ENCODE peak calls at places on chromosome 1, in nine cellular contexts. B is tibial nerve, G is PC-9, C is HAP-1, Y is left lung, Z is fibroblast of lung, I is A549, D is neuronal stem cell, S is tibial artery. V is an unnamed sample. For H3K9me3, the result is how much of the 10 kb centered on the place peaks cover.

GRCh38 chr1:20093940-20094391 is 24.0 kb downstream of the PLA2G5 start:
- DNase-seq in G (no peak), Y (no peak), Z (peak), S (peak), D (no peak), B (peak), C (no peak), I (no peak), V (no peak)

GRCh38 chr1:42117214-42117613 is 36.0 kb upstream of the GUCA2B start:
- DNase-seq in S (no peak), I (no peak), G (no peak), Z (no peak), B (no peak), C (no peak), Y (no peak), D (no peak), V (no peak)

GRCh38 chr1:218351617-218352438 is 6.7 kb downstream of the TGFB2 start:
- DNase-seq in I (peak), Y (no peak), D (no peak), Z (peak), C (no peak), S (peak), G (no peak), B (no peak), V (peak)

GRCh38 chr1:32273389-32274208 is 18.3 kb upstream of the HDAC1 start:
- DNase-seq in C (no peak), S (no peak), Y (no peak), I (no peak), G (peak), B (no peak), D (no peak), Z (no peak), V (peak)

GRCh38 chr1:66251521-66251920 is 282.4 kb upstream of the SGIP1 start:
- DNase-seq in C (no peak), Y (no peak), D (no peak), B (no peak), Z (no peak), G (no peak), S (no peak), I (no peak), V (no peak)

GRCh38 chr1:113931456-113931855 is 2.3 kb downstream of the HIPK1 start:
- DNase-seq in S (no peak), I (no peak), D (no peak), B (no peak), Y (no peak), C (no peak), G (no peak), Z (peak), V (peak)

GRCh38 chr1:61005572-61006386 is 76.6 kb upstream of the NFIA start:
- DNase-seq in D (peak), I (no peak), S (no peak), C (no peak), B (no peak), G (no peak), Y (no peak), Z (no peak), V (no peak)

GRCh38 chr1:24963099-24963872 is 33.2 kb upstream of the RUNX3 start:
- DNase-seq in C (no peak), D (no peak), Y (no peak), I (no peak), S (no peak), B (no peak), Z (no peak), G (no peak), V (peak)

GRCh38 chr1:101247404-101248287 is 10.8 kb downstream of the S1PR1 start:
- DNase-seq in S (no peak), I (no peak), B (no peak), C (no peak), D (no peak), G (no peak), Y (no peak), Z (no peak), V (no peak)

GRCh38 chr1:246482780-246483179 is 24.3 kb downstream of the SMYD3 start:
- DNase-seq in G (no peak), Z (peak), C (no peak), I (no peak), B (no peak), Y (no peak), D (no peak), S (no peak), V (no peak)

GRCh38 chr1:215082532-215083407 is at the start of gene KCNK2:
- DNase-seq in D (peak), S (peak), Y (peak), I (no peak), Z (no peak), G (peak), C (peak), B (peak), V (peak)

GRCh38 chr1:41713557-41714327 is 205.0 kb downstream of the HIVEP3 start:
- DNase-seq in S (no peak), G (peak), C (no peak), I (peak), D (no peak), Y (no peak), Z (peak), B (no peak), V (peak)

GRCh38 chr1:107871259-107871658 is 93.7 kb downstream of the VAV3 start:
- DNase-seq in Z (no peak), B (no peak), I (no peak), D (no peak), S (no peak), G (no peak), Y (no peak), C (no peak), V (no peak)

GRCh38 chr1:234597894-234598293 is 12.1 kb downstream of the IRF2BP2 start:
- DNase-seq in G (no peak), I (peak), B (no peak), Y (no peak), C (peak), D (no peak), S (no peak), Z (peak), V (peak)

GRCh38 chr1:170168263-170168662 is 22.5 kb downstream of the NTMT2 start:
- DNase-seq in D (no peak), G (no peak), B (no peak), I (no peak), C (no peak), S (no peak), Y (no peak), Z (peak), V (no peak)

GRCh38 chr1:4668738-4669700 is 14.6 kb downstream of the AJAP1 start:
- DNase-seq in I (peak), Z (no peak), Y (no peak), S (no peak), D (no peak), B (no peak), C (no peak), G (no peak), V (peak)

GRCh38 chr1:212366901-212367300 is 47.8 kb downstream of the PACC1 start:
- DNase-seq in D (no peak), I (no peak), C (no peak), Z (peak), S (no peak), B (no peak), G (no peak), Y (no peak), V (no peak)

GRCh38 chr1:61307422-61308140 is 225.2 kb downstream of the NFIA start:
- DNase-seq in G (no peak), D (no peak), C (no peak), B (no peak), Z (no peak), I (no peak), S (no peak), Y (no peak), V (no peak)

GRCh38 chr1:6007318-6008083 is 15.3 kb upstream of the NPHP4 start:
- DNase-seq in D (no peak), Y (peak), S (peak), Z (no peak), B (no peak), G (no peak), I (no peak), C (no peak), V (peak)

GRCh38 chr1:8002329-8003320 is 23.5 kb downstream of the ERRFI1 start:
- DNase-seq in S (no peak), C (no peak), Y (no peak), B (no peak), I (no peak), Z (no peak), G (no peak), D (no peak), V (no peak)

GRCh38 chr1:86933562-86934377 is 19.3 kb downstream of the HS2ST1 start:
- DNase-seq in Y (no peak), C (peak), D (no peak), Z (peak), G (no peak), B (no peak), S (no peak), I (no peak), V (no peak)

GRCh38 chr1:31984419-31985347 is 29.0 kb upstream of the KHDRBS1 start:
- DNase-seq in Y (no peak), Z (peak), I (no peak), C (no peak), G (no peak), S (no peak), D (no peak), B (no peak), V (peak)

GRCh38 chr1:239538244-239538988 is 152.0 kb downstream of the CHRM3 start:
- DNase-seq in I (no peak), Y (no peak), S (no peak), B (no peak), D (peak), Z (peak), C (no peak), G (no peak), V (no peak)

GRCh38 chr1:65392497-65392896 is 28.0 kb upstream of the LEPR start:
- DNase-seq in G (no peak), Y (peak), D (no peak), C (no peak), Z (no peak), S (no peak), I (no peak), B (no peak), V (no peak)

GRCh38 chr1:208431721-208432120 is 187.5 kb upstream of the PLXNA2 start:
- DNase-seq in B (no peak), Z (peak), Y (no peak), D (no peak), C (no peak), S (no peak), G (no peak), I (peak), V (peak)

GRCh38 chr1:28887835-28888682 is 26.3 kb upstream of the EPB41 start:
- DNase-seq in S (peak), I (no peak), Y (no peak), Z (peak), B (no peak), D (no peak), G (peak), C (no peak), V (no peak)

GRCh38 chr1:12209495-12209832 is 20.4 kb upstream of the VPS13D start:
- DNase-seq in I (no peak), B (no peak), Z (no peak), G (no peak), C (no peak), D (no peak), Y (no peak), S (no peak), V (no peak)

GRCh38 chr1:228304766-228305395 is 97.0 kb downstream of the OBSCN start:
- DNase-seq in Z (no peak), G (no peak), Y (no peak), C (no peak), I (no peak), D (no peak), S (peak), B (no peak), V (peak)

GRCh38 chr1:7630378-7630777 is 140.7 kb upstream of the VAMP3 start:
- DNase-seq in Z (no peak), B (no peak), S (no peak), D (no peak), C (no peak), G (no peak), Y (peak), I (no peak), V (peak)

GRCh38 chr1:2911391-2912178 is 109.7 kb upstream of the ACTRT2 start:
- DNase-seq in D (no peak), I (no peak), C (no peak), Y (no peak), S (no peak), G (no peak), B (no peak), Z (no peak), V (no peak)
- H3K9me3 ChIP-seq in D (under half), I (under half), C (under half), Y (under half), S (under half), G (under half), B (under half), Z (under half), V (under half)

GRCh38 chr1:17630048-17630830 is 90.7 kb downstream of the ARHGEF10L start:
- DNase-seq in Z (peak), D (no peak), S (peak), G (no peak), I (no peak), Y (no peak), B (peak), C (no peak), V (no peak)
- H3K4me3 ChIP-seq in Z (no peak), D (no peak), S (no peak), G (no peak), I (no peak), Y (no peak), B (no peak), C (no peak), V (peak)

GRCh38 chr1:192171123-192171522 is 12.9 kb downstream of the RGS18 start:
- DNase-seq in Z (no peak), D (no peak), B (no peak), I (no peak), S (no peak), C (no peak), G (no peak), Y (no peak), V (no peak)
- H3K9me3 ChIP-seq in Z (under half), D (under half), B (under half), I (under half), S (under half), C (under half), G (under half), Y (under half), V (under half)

GRCh38 chr1:222928212-222928611 is 113.4 kb downstream of the DISP1 start:
- DNase-seq in G (no peak), Y (no peak), C (no peak), S (no peak), Z (peak), B (peak), I (peak), D (peak), V (no peak)
- H3K4me3 ChIP-seq in G (no peak), Y (peak), C (no peak), S (no peak), Z (no peak), B (peak), I (no peak), D (no peak), V (no peak)

GRCh38 chr1:71364236-71364635 is 283.4 kb upstream of the ZRANB2 start:
- DNase-seq in Z (peak), B (no peak), D (no peak), I (no peak), C (no peak), G (no peak), Y (no peak), S (no peak), V (no peak)
- H3K9me3 ChIP-seq in Z (under half), B (under half), D (under half), I (under half), C (under half), G (under half), Y (under half), S (under half), V (under half)

GRCh38 chr1:203584040-203584439 is 42.6 kb upstream of the ATP2B4 start:
- DNase-seq in Z (peak), C (no peak), G (no peak), I (no peak), B (no peak), D (no peak), Y (no peak), S (no peak), V (peak)
- H3K4me3 ChIP-seq in Z (no peak), C (no peak), G (no peak), I (no peak), B (no peak), D (no peak), Y (no peak), S (no peak), V (no peak)

GRCh38 chr1:2783435-2784397 is 17.8 kb downstream of the TTC34 start:
- DNase-seq in B (no peak), D (no peak), S (no peak), Y (peak), Z (no peak), C (no peak), G (no peak), I (no peak), V (peak)

GRCh38 chr1:2786329-2787162 is 14.9 kb downstream of the TTC34 start:
- DNase-seq in B (no peak), C (no peak), D (peak), S (peak), Y (peak), Z (no peak), I (no peak), G (peak), V (peak)

GRCh38 chr1:2785631-2786328 is 15.7 kb downstream of the TTC34 start:
- DNase-seq in G (no peak), Z (no peak), I (no peak), D (no peak), S (peak), Y (peak), B (no peak), C (no peak), V (peak)

GRCh38 chr1:2783069-2783434 is 18.4 kb downstream of the TTC34 start:
- DNase-seq in G (no peak), C (no peak), B (no peak), D (no peak), S (no peak), Y (peak), Z (no peak), I (no peak), V (peak)

GRCh38 chr1:2784854-2785630 is 16.5 kb downstream of the TTC34 start:
- DNase-seq in B (no peak), S (peak), Z (no peak), C (no peak), D (no peak), G (no peak), Y (peak), I (no peak), V (peak)
- H3K9me3 ChIP-seq in B (under half), S (under half), Z (under half), C (under half), D (under half), G (under half), Y (under half), I (under half), V (under half)

DNA sequence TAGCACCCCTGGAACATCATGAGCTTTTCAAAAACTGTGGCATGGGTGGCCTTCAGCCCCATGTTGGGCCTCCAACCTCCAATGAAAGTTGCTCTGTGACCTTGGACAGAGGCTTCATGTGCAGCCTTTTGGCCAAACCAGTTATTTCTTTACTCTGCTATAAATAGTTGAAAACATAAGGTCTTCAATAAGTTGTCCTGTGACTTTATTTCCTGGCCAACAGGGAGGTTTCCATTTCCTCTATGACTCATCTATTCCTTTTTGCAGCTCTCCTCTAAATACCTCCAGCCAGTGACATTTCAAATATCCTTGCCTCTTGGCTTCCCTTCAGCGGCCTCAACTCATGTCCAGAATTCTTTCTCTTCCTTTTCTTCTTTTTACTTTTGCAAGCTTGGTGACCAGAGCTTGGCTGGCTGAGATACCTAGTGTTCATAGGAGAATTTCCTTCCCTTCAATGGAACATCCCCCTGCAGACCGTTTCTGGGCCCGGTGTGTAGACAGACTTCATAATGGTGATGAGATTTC is 22.7 kb upstream of the TRIM67 start:
- DNase-seq in B (no peak), I (peak), D (no peak), S (no peak), G (no peak), C (no peak), Z (peak), Y (no peak), V (no peak)
- H3K4me3 ChIP-seq in B (no peak), I (no peak), D (no peak), S (no peak), G (no peak), C (no peak), Z (no peak), Y (no peak), V (no peak)

GRCh38 chr1:152539901-152540300 is 25.6 kb downstream of the CRCT1 start:
- DNase-seq in Z (no peak), I (peak), G (no peak), D (no peak), B (no peak), Y (no peak), C (no peak), S (no peak), V (peak)

GRCh38 chr1:152546704-152547103 is 19.9 kb downstream of the LCE3E start:
- DNase-seq in Z (no peak), Y (no peak), S (no peak), B (no peak), G (no peak), D (no peak), C (no peak), I (no peak), V (no peak)

DNA sequence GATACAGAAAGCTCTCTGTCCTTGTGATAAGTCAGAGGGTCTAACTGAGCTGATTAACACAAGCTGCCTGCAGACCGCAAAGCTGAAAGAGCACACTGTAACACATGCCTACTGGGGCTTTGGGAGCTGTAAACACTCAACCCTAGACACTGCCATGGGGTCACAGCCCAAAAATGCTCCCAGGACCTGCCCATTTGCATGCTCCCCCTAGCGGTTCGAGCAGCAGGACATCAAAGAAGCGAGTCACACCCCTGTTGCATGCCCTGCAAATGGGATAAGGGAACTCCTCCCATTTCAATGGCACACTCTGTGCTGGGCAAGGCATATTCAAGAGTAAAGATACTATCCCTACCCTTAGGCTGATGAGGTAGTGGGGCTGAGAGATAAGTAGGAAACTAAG is 22.8 kb downstream of the LCE3E start:
- DNase-seq in Y (no peak), B (no peak), G (no peak), Z (no peak), S (no peak), C (no peak), D (no peak), I (peak), V (no peak)
- H3K9me3 ChIP-seq in Y (under half), B (under half), G (under half), Z (under half), S (under half), C (under half), D (under half), I (under half), V (under half)